ENCODE peak calls at places on chromosomes 7 and 10, in five cellular contexts. One of them, this sample, is unnamed.

GRCh38 chr7:108002726-108003590 is at the start of gene LAMB1:
- DNase-seq in HCT116: no peak
- DNase-seq in esophagus squamous epithelium: no peak
- DNase-seq in A673: peak; percentile 90
- DNase-seq in endodermal cell: peak; percentile 92
- DNase-seq in this sample: peak; percentile 93

GRCh38 chr10:69506834-69507643 is 55.8 kb downstream of the TSPAN15 start:
- DNase-seq in HCT116: no peak
- DNase-seq in esophagus squamous epithelium: no peak
- DNase-seq in A673: no peak
- DNase-seq in endodermal cell: no peak
- DNase-seq in this sample: peak; percentile 76

GRCh38 chr10:86178401-86179142 is 188.0 kb downstream of the GRID1 start:
- DNase-seq in HCT116: peak; percentile 4
- DNase-seq in esophagus squamous epithelium: no peak
- DNase-seq in A673: peak; percentile 23
- DNase-seq in endodermal cell: peak; percentile 92
- DNase-seq in this sample: no peak

GRCh38 chr7:123809471-123809870 is 35.5 kb upstream of the HYAL4 start:
- DNase-seq in HCT116: no peak
- DNase-seq in esophagus squamous epithelium: no peak
- DNase-seq in A673: no peak
- DNase-seq in endodermal cell: no peak
- DNase-seq in this sample: no peak

GRCh38 chr7:93060025-93060424 is 57.8 kb downstream of the SAMD9 start:
- DNase-seq in HCT116: no peak
- DNase-seq in esophagus squamous epithelium: no peak
- DNase-seq in A673: no peak
- DNase-seq in endodermal cell: no peak
- DNase-seq in this sample: no peak

GRCh38 chr7:105594034-105594433 is 12.7 kb upstream of the EFCAB10 start:
- DNase-seq in HCT116: no peak
- DNase-seq in esophagus squamous epithelium: no peak
- DNase-seq in A673: peak; percentile 17
- DNase-seq in endodermal cell: peak; percentile 57
- DNase-seq in this sample: no peak

GRCh38 chr10:30986027-30986672 is 45.5 kb downstream of the ZNF438 start:
- DNase-seq in HCT116: no peak
- DNase-seq in esophagus squamous epithelium: no peak
- DNase-seq in A673: no peak
- DNase-seq in endodermal cell: no peak
- DNase-seq in this sample: no peak

GRCh38 chr7:116631676-116632075 is 40.3 kb upstream of the MET start:
- DNase-seq in HCT116: no peak
- DNase-seq in esophagus squamous epithelium: no peak
- DNase-seq in A673: no peak
- DNase-seq in endodermal cell: no peak
- DNase-seq in this sample: no peak

GRCh38 chr7:12802070-12802469 is 114.6 kb downstream of the ARL4A start:
- DNase-seq in HCT116: peak; percentile 42
- DNase-seq in esophagus squamous epithelium: no peak
- DNase-seq in A673: no peak
- DNase-seq in endodermal cell: no peak
- DNase-seq in this sample: no peak

GRCh38 chr7:22726345-22726848 is 603 bp upstream of the IL6 start:
- DNase-seq in HCT116: peak; percentile 37
- DNase-seq in esophagus squamous epithelium: no peak
- DNase-seq in A673: peak; percentile 76
- DNase-seq in endodermal cell: peak; percentile 90
- DNase-seq in this sample: peak; percentile 87

GRCh38 chr7:22726849-22727792 is at the start of gene IL6:
- DNase-seq in HCT116: no peak
- DNase-seq in esophagus squamous epithelium: no peak
- DNase-seq in A673: peak; percentile 83
- DNase-seq in endodermal cell: peak; percentile 87
- DNase-seq in this sample: peak; percentile 96

GRCh38 chr7:22723642-22724041 is 3.4 kb upstream of the IL6 start:
- DNase-seq in HCT116: no peak
- DNase-seq in esophagus squamous epithelium: no peak
- DNase-seq in A673: no peak
- DNase-seq in endodermal cell: no peak
- DNase-seq in this sample: peak; percentile 49

GRCh38 chr7:22724861-22725260 is 2.1 kb upstream of the IL6 start:
- DNase-seq in HCT116: no peak
- DNase-seq in esophagus squamous epithelium: no peak
- DNase-seq in A673: no peak
- DNase-seq in endodermal cell: no peak
- DNase-seq in this sample: no peak

DNA sequence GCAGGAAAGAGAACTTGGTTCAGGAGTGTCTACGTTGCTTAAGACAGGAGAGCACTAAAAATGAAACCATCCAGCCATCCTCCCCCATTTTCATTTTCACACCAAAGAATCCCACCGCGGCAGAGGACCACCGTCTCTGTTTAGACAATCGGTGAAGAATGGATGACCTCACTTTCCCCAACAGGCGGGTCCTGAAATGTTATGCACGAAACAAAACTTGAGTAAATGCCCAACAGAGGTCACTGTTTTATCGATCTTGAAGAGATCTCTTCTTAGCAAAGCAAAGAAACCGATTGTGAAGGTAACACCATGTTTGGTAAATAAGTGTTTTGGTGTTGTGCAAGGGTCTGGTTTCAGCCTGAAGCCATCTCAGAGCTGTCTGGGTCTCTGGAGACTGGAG is 1.4 kb upstream of the IL6 start:
- DNase-seq in HCT116: peak; percentile 27
- DNase-seq in esophagus squamous epithelium: no peak
- DNase-seq in A673: peak; percentile 53
- DNase-seq in endodermal cell: peak; percentile 52
- DNase-seq in this sample: no peak
- TF ChIP-seq CTCF in HCT116: no peak
- TF ChIP-seq CTCF in esophagus squamous epithelium: no peak
- TF ChIP-seq CTCF in A673: peak; percentile 43
- TF ChIP-seq CTCF in endodermal cell: peak; percentile 60
- TF ChIP-seq CTCF in this sample: no peak

GRCh38 chr10:104617831-104618230 is 23.3 kb upstream of the SORCS3 start:
- DNase-seq in HCT116: no peak
- DNase-seq in esophagus squamous epithelium: no peak
- DNase-seq in A673: no peak
- DNase-seq in endodermal cell: no peak
- DNase-seq in this sample: no peak

GRCh38 chr10:104608076-104608828 is 32.8 kb upstream of the SORCS3 start:
- DNase-seq in HCT116: no peak
- DNase-seq in esophagus squamous epithelium: no peak
- DNase-seq in A673: peak; percentile 77
- DNase-seq in endodermal cell: no peak
- DNase-seq in this sample: no peak

GRCh38 chr10:104614245-104614831 is 26.8 kb upstream of the SORCS3 start:
- DNase-seq in HCT116: peak; percentile 29
- DNase-seq in esophagus squamous epithelium: no peak
- DNase-seq in A673: peak; percentile 56
- DNase-seq in endodermal cell: peak; percentile 87
- DNase-seq in this sample: no peak

GRCh38 chr10:104612577-104613205 is 28.4 kb upstream of the SORCS3 start:
- DNase-seq in HCT116: no peak
- DNase-seq in esophagus squamous epithelium: no peak
- DNase-seq in A673: no peak
- DNase-seq in endodermal cell: no peak
- DNase-seq in this sample: no peak
- TF ChIP-seq CTCF in HCT116: no peak
- TF ChIP-seq CTCF in esophagus squamous epithelium: no peak
- TF ChIP-seq CTCF in A673: peak; percentile 7
- TF ChIP-seq CTCF in endodermal cell: peak; percentile 43
- TF ChIP-seq CTCF in this sample: no peak

GRCh38 chr7:127582361-127582760 is 3.0 kb downstream of the GCC1 start:
- DNase-seq in HCT116: no peak
- DNase-seq in esophagus squamous epithelium: no peak
- DNase-seq in A673: no peak
- DNase-seq in endodermal cell: no peak
- DNase-seq in this sample: no peak

GRCh38 chr7:127580612-127581011 is 4.8 kb downstream of the GCC1 start:
- DNase-seq in HCT116: no peak
- DNase-seq in esophagus squamous epithelium: no peak
- DNase-seq in A673: no peak
- DNase-seq in endodermal cell: no peak
- DNase-seq in this sample: no peak

GRCh38 chr7:127578711-127579275 is 6.6 kb downstream of the GCC1 start:
- DNase-seq in HCT116: no peak
- DNase-seq in esophagus squamous epithelium: no peak
- DNase-seq in A673: no peak
- DNase-seq in endodermal cell: no peak
- DNase-seq in this sample: no peak

GRCh38 chr7:127581716-127582115 is 3.7 kb downstream of the GCC1 start:
- DNase-seq in HCT116: no peak
- DNase-seq in esophagus squamous epithelium: no peak
- DNase-seq in A673: no peak
- DNase-seq in endodermal cell: no peak
- DNase-seq in this sample: no peak

DNA sequence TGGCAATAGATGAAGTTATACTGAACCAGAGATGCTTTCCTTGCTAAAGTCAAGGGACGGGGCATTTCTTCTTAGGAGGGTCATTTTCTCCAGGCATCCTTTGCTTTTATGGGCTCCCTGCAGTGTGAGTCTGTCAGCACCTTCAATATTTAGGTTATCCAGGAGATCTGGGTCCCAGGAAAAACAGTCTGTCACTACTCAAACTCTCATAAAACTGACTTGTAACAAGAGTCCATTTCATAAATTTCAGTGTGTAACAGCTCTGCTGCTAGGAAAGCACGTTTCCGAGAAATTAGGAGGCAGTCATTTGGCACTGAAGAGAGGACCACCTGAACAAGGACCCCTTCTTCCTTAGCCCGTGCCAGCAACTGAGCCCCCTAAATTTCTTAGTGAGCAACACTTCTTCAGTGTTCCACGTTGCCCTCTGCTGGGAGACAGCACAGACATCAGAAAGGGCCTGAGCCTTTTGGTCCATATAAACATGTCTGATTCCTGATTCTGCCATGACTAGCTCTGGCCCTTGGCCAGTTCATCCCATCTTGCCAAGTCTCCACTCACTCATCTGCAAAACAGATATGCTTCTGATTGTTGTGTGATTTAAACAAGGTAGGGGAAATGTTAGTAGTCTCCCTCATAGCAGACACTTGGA is 7.2 kb downstream of the GCC1 start:
- DNase-seq in HCT116: no peak
- DNase-seq in esophagus squamous epithelium: no peak
- DNase-seq in A673: no peak
- DNase-seq in endodermal cell: no peak
- DNase-seq in this sample: no peak
- TF ChIP-seq CTCF in HCT116: peak; percentile 13
- TF ChIP-seq CTCF in esophagus squamous epithelium: no peak
- TF ChIP-seq CTCF in A673: peak; percentile 23
- TF ChIP-seq CTCF in endodermal cell: peak; percentile 67
- TF ChIP-seq CTCF in this sample: peak; percentile 13

GRCh38 chr10:109852004-109852717 is 71.2 kb downstream of the XPNPEP1 start:
- DNase-seq in HCT116: peak; percentile 66
- DNase-seq in esophagus squamous epithelium: no peak
- DNase-seq in A673: peak; percentile 89
- DNase-seq in endodermal cell: peak; percentile 95
- DNase-seq in this sample: peak; percentile 92

GRCh38 chr10:109851595-109851994 is 71.7 kb downstream of the XPNPEP1 start:
- DNase-seq in HCT116: no peak
- DNase-seq in esophagus squamous epithelium: no peak
- DNase-seq in A673: no peak
- DNase-seq in endodermal cell: no peak
- DNase-seq in this sample: no peak

GRCh38 chr10:109855746-109856145 is 67.6 kb downstream of the XPNPEP1 start:
- DNase-seq in HCT116: no peak
- DNase-seq in esophagus squamous epithelium: no peak
- DNase-seq in A673: no peak
- DNase-seq in endodermal cell: no peak
- DNase-seq in this sample: no peak

GRCh38 chr10:109853922-109854321 is 69.4 kb downstream of the XPNPEP1 start:
- DNase-seq in HCT116: no peak
- DNase-seq in esophagus squamous epithelium: no peak
- DNase-seq in A673: no peak
- DNase-seq in endodermal cell: no peak
- DNase-seq in this sample: no peak

DNA sequence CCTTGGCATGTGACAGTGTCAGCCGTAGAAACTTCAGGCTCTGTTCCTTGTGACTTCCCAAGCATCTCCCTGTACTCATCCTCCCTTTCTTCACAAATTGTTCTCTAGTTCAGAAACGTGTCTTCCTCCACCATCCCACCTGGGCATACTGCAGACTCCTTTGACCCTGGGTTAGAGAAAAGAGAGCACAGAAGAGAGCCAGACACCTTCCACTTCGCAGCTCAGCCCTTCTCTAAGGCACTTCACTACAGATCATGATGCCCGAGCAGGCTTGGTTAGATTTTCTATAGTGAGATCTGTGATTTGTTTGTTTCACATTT is 70.6 kb downstream of the XPNPEP1 start:
- DNase-seq in HCT116: no peak
- DNase-seq in esophagus squamous epithelium: no peak
- DNase-seq in A673: no peak
- DNase-seq in endodermal cell: no peak
- DNase-seq in this sample: no peak
- TF ChIP-seq CTCF in HCT116: no peak
- TF ChIP-seq CTCF in esophagus squamous epithelium: peak; percentile 5
- TF ChIP-seq CTCF in A673: peak; percentile 1
- TF ChIP-seq CTCF in endodermal cell: peak; percentile 32
- TF ChIP-seq CTCF in this sample: peak; percentile 30

GRCh38 chr7:44490351-44491200 is at the start of gene NUDCD3:
- DNase-seq in HCT116: peak; percentile 78
- DNase-seq in esophagus squamous epithelium: peak; percentile 44
- DNase-seq in A673: peak; percentile 92
- DNase-seq in endodermal cell: peak; percentile 93
- DNase-seq in this sample: peak; percentile 92
- TF ChIP-seq CTCF in HCT116: no peak
- TF ChIP-seq CTCF in esophagus squamous epithelium: no peak
- TF ChIP-seq CTCF in A673: peak; percentile 41
- TF ChIP-seq CTCF in endodermal cell: peak; percentile 31
- TF ChIP-seq CTCF in this sample: no peak